ENCODE peak calls at places on chromosome 5, in ten cellular contexts. N is HCT116, F is mesenchymal stem cell, Y is trophoblast cell, L is astrocyte, R is hepatocyte, U is IMR-90, A is neural progenitor cell, P is SK-N-SH, X is keratinocyte. D is an unnamed sample.

GRCh38 chr5:107248065-107248695 is 422.6 kb downstream of the EFNA5 start:
- DNase-seq in N (peak), F (peak), Y (peak), L (no peak), R (peak), U (peak), A (peak), P (peak), X (peak), D (peak)

GRCh38 chr5:151006704-151007334 is 13.6 kb upstream of the GPX3 start:
- DNase-seq in N (no peak), F (no peak), Y (no peak), L (no peak), R (no peak), U (no peak), A (no peak), P (no peak), X (no peak), D (no peak)

GRCh38 chr5:54329731-54330709 is 19.6 kb upstream of the ARL15 start:
- DNase-seq in N (no peak), F (peak), Y (peak), L (peak), R (peak), U (peak), A (no peak), P (no peak), X (peak), D (peak)

GRCh38 chr5:40570408-40571129 is 109.1 kb upstream of the PTGER4 start:
- DNase-seq in N (no peak), F (peak), Y (no peak), L (peak), R (no peak), U (peak), A (no peak), P (no peak), X (no peak), D (peak)

GRCh38 chr5:126972062-126972895 is 58.1 kb downstream of the MARCHF3 start:
- DNase-seq in N (no peak), F (no peak), Y (no peak), L (no peak), R (no peak), U (no peak), A (no peak), P (no peak), X (no peak), D (no peak)

GRCh38 chr5:111070272-111071134 is 1.0 kb upstream of the TSLP start:
- DNase-seq in N (no peak), F (peak), Y (no peak), L (peak), R (peak), U (no peak), A (peak), P (no peak), X (no peak), D (no peak)

GRCh38 chr5:17216974-17217325 is 481 bp upstream of the BASP1 start:
- DNase-seq in N (no peak), F (peak), Y (peak), L (peak), R (peak), U (peak), A (peak), P (no peak), X (no peak), D (peak)

GRCh38 chr5:38670066-38670465 is 113.6 kb upstream of the LIFR start:
- DNase-seq in N (no peak), F (no peak), Y (no peak), L (no peak), R (no peak), U (no peak), A (no peak), P (no peak), X (no peak), D (no peak)

GRCh38 chr5:53779541-53779981 is 219.1 kb downstream of the NDUFS4 start:
- DNase-seq in N (no peak), F (peak), Y (no peak), L (peak), R (no peak), U (peak), A (peak), P (peak), X (no peak), D (peak)

GRCh38 chr5:76941000-76941399 is 11.8 kb upstream of the CRHBP start:
- DNase-seq in N (no peak), F (no peak), Y (no peak), L (peak), R (no peak), U (no peak), A (no peak), P (no peak), X (no peak), D (peak)

GRCh38 chr5:39200081-39200480 is 19.3 kb downstream of the FYB1 start:
- DNase-seq in N (no peak), F (no peak), Y (no peak), L (no peak), R (no peak), U (no peak), A (no peak), P (no peak), X (no peak), D (no peak)

GRCh38 chr5:124343451-124343867 is 403.0 kb downstream of the ZNF608 start:
- DNase-seq in N (no peak), F (peak), Y (no peak), L (peak), R (peak), U (peak), A (no peak), P (no peak), X (no peak), D (peak)

GRCh38 chr5:123670981-123671557 is 159.1 kb downstream of the CSNK1G3 start:
- DNase-seq in N (peak), F (peak), Y (peak), L (no peak), R (peak), U (peak), A (peak), P (peak), X (no peak), D (peak)

GRCh38 chr5:147752666-147753290 is 29.8 kb downstream of the JAKMIP2 start:
- DNase-seq in N (no peak), F (peak), Y (no peak), L (no peak), R (no peak), U (no peak), A (no peak), P (no peak), X (no peak), D (no peak)

GRCh38 chr5:131416729-131417128 is 152.9 kb downstream of the CDC42SE2 start:
- DNase-seq in N (no peak), F (no peak), Y (no peak), L (no peak), R (no peak), U (no peak), A (no peak), P (no peak), X (no peak), D (no peak)

GRCh38 chr5:37172957-37173356 is 76.2 kb downstream of the CPLANE1 start:
- DNase-seq in N (no peak), F (no peak), Y (no peak), L (no peak), R (no peak), U (no peak), A (no peak), P (no peak), X (no peak), D (no peak)

GRCh38 chr5:78927657-78928282 is 57.3 kb downstream of the ARSB start:
- DNase-seq in N (peak), F (peak), Y (no peak), L (peak), R (peak), U (peak), A (peak), P (no peak), X (no peak), D (peak)

GRCh38 chr5:175573493-175574269 is 84.2 kb upstream of the HRH2 start:
- DNase-seq in N (no peak), F (no peak), Y (no peak), L (no peak), R (no peak), U (no peak), A (no peak), P (no peak), X (no peak), D (no peak)

GRCh38 chr5:78501411-78502338 is 141.3 kb downstream of the SCAMP1 start:
- DNase-seq in N (no peak), F (no peak), Y (no peak), L (peak), R (no peak), U (no peak), A (no peak), P (no peak), X (no peak), D (peak)

GRCh38 chr5:96629774-96630173 is 32.4 kb upstream of the CAST start:
- DNase-seq in N (peak), F (peak), Y (peak), L (peak), R (no peak), U (peak), A (peak), P (no peak), X (peak), D (peak)
- H2AFZ ChIP-seq in N (peak), F (no peak), Y (no peak), L (no peak), R (no peak), U (no peak), A (no peak), P (peak), X (no peak), D (no peak)

GRCh38 chr5:122093415-122093814 is 15.4 kb upstream of the LOX start:
- DNase-seq in N (no peak), F (peak), Y (no peak), L (peak), R (peak), U (peak), A (no peak), P (no peak), X (no peak), D (peak)

GRCh38 chr5:122091942-122092600 is 14.0 kb upstream of the LOX start:
- DNase-seq in N (peak), F (peak), Y (no peak), L (peak), R (peak), U (peak), A (peak), P (no peak), X (no peak), D (peak)

GRCh38 chr5:122089614-122090013 is 11.6 kb upstream of the LOX start:
- DNase-seq in N (no peak), F (peak), Y (no peak), L (peak), R (no peak), U (peak), A (no peak), P (no peak), X (no peak), D (peak)

GRCh38 chr5:122085041-122085440 is 7.0 kb upstream of the LOX start:
- DNase-seq in N (no peak), F (no peak), Y (peak), L (no peak), R (no peak), U (no peak), A (no peak), P (no peak), X (no peak), D (no peak)

DNA sequence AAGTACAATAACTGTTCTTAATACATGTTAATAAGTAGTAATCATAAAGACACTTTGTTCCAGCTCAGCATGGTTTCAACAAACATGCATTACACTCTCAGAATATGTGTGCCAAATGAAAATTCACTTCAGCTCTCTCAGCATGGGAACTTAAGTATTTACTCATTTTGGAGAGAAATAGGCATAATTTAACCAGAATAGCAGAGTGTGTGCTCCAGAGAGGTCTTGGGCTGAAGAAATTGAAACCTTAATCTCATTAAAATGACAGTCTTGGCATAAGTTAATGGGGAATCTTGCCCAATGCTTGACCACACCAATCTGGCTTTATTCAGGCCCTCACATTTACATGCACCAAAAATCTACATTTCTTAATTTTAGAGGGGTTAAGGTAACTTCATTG is 11.0 kb upstream of the LOX start:
- DNase-seq in N (no peak), F (no peak), Y (no peak), L (peak), R (no peak), U (no peak), A (no peak), P (no peak), X (no peak), D (peak)
- H2AFZ ChIP-seq in N (no peak), F (no peak), Y (no peak), L (no peak), R (no peak), U (no peak), A (no peak), P (no peak), X (no peak), D (no peak)

GRCh38 chr5:125409496-125410351 is 663.3 kb upstream of the ZNF608 start:
- DNase-seq in N (no peak), F (peak), Y (no peak), L (peak), R (peak), U (peak), A (peak), P (no peak), X (no peak), D (peak)

GRCh38 chr5:125410501-125411162 is 664.2 kb upstream of the ZNF608 start:
- DNase-seq in N (no peak), F (peak), Y (no peak), L (peak), R (peak), U (peak), A (no peak), P (peak), X (no peak), D (peak)

GRCh38 chr5:125412561-125413535 is 666.4 kb upstream of the ZNF608 start:
- DNase-seq in N (no peak), F (peak), Y (no peak), L (peak), R (peak), U (peak), A (peak), P (peak), X (no peak), D (peak)

GRCh38 chr5:125412051-125412560 is 665.7 kb upstream of the ZNF608 start:
- DNase-seq in N (no peak), F (peak), Y (no peak), L (peak), R (peak), U (no peak), A (peak), P (no peak), X (no peak), D (peak)

DNA sequence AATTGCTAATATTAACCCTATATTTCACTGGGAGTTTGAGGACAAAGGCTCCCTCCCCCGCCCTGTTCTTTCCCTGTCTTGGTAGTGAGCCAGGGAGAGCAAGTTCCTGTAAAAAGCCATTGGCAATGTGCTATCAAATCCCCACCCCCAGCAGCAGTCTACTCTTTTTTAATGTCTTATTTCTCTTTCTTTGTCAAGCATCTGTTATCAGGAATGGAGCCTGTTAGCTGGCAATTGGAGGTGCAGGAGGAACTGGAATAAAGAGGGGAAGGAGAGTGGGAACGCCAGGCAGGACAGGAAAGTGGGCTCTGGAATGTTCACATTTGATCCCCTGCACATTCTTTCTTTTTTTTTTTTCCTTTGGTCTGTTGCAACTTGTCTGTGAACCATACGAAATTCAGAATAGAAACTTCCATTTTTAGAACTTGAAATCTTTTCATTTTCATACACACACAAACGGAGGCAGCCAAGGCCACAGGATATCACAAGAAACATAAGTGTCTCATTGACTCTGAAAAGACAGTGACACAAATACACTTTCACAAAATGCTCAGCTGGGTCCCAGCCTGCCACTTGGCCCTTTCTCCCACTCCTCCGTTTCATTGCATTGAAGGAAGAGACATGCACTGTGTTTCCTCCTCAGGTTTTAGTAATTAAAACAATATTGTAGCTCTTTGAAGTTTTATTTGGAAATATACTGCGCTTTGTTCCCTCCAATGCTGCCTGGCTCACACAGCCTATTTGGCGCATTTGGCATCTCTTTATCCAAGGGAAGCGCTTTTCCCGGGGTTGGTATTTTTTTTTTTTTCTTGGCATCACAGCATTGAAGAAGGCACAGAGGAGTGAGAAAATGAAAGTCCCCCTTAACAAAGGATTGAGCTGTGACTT is 665.0 kb upstream of the ZNF608 start:
- DNase-seq in N (no peak), F (peak), Y (no peak), L (peak), R (peak), U (peak), A (peak), P (no peak), X (no peak), D (peak)
- H2AFZ ChIP-seq in N (no peak), F (no peak), Y (no peak), L (peak), R (peak), U (peak), A (no peak), P (peak), X (peak), D (peak)

GRCh38 chr5:157665467-157666085 is 5.8 kb upstream of the C5orf52 start:
- DNase-seq in N (peak), F (peak), Y (peak), L (peak), R (peak), U (peak), A (no peak), P (no peak), X (no peak), D (peak)
- H2AFZ ChIP-seq in N (no peak), F (no peak), Y (no peak), L (no peak), R (no peak), U (no peak), A (no peak), P (no peak), X (no peak), D (no peak)

GRCh38 chr5:927172-928015 is 34.7 kb downstream of the TRIP13 start:
- DNase-seq in N (no peak), F (no peak), Y (no peak), L (no peak), R (no peak), U (no peak), A (no peak), P (no peak), X (no peak), D (no peak)
- H2AFZ ChIP-seq in N (no peak), F (peak), Y (no peak), L (no peak), R (no peak), U (no peak), A (no peak), P (no peak), X (no peak), D (no peak)

DNA sequence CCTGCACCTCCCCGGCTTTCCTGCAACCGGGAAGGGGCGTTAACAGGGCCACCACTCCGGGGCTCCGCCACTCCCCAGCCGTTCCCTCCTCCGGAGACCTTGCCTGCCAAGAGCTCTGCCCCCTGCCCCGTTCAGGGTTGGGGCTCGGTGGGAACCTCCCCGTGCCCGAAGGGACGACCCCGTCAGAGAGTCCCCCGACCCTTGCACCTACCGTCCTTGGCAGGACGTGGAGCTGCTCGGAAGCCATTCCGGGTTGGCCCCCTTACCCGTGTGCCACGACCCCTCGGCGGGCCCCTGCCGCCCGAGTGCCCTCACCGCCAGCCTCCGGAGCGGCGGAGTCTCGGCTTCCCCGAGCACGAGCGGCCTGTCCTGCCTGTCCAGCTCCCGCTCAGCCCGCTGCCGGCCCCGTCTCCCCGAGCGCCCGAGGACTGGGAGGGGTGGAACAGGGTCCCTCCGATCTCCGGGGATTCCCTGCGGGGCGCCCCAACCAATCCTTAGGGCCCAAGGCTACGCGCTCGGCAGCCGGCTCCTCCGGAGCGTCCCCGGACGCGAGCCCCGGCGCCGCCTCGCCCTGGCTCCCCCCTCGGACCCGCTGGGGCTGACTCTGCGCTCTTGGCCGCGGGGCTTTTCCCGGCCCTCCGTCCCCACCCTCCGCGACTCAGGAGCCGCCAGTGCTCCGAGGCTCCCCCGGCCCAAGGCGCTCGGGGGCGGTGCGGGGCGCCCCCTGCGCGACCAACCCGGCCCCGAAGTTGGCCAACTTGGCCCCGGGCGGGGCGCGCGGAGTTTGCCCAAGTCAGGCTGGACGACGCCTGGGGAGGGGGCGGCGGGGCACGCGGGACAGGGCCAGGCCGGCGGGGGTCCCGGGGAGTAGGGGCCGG is 721 bp downstream of the ADAMTS2 start:
- DNase-seq in N (no peak), F (peak), Y (no peak), L (no peak), R (peak), U (peak), A (no peak), P (peak), X (no peak), D (peak)
- H2AFZ ChIP-seq in N (no peak), F (peak), Y (no peak), L (peak), R (no peak), U (peak), A (peak), P (no peak), X (no peak), D (peak)